ENCODE peak calls at places on chromosomes 1 and 21, in four cellular contexts. One of them, this sample, is unnamed.
A peak's percentile ranks its signal among the peaks of the same experiment; 100 is the strongest.

GRCh38 chr1:197180252-197180878 is 33.9 kb upstream of the ASPM start:
- DNase-seq in A549: peak; percentile 33
- DNase-seq in K562: peak; percentile 44
- DNase-seq in IMR-90: peak; percentile 92
- DNase-seq in this sample: no peak

GRCh38 chr1:100556181-100556580 is 18.2 kb downstream of the GPR88 start:
- DNase-seq in A549: no peak
- DNase-seq in IMR-90: no peak
- DNase-seq in K562: no peak
- DNase-seq in this sample: no peak

GRCh38 chr1:73639494-73639893 is 558.5 kb downstream of the LRRIQ3 start:
- DNase-seq in A549: no peak
- DNase-seq in K562: no peak
- DNase-seq in IMR-90: no peak
- DNase-seq in this sample: no peak

GRCh38 chr21:15617968-15618367 is 111.8 kb upstream of the USP25 start:
- DNase-seq in A549: no peak
- DNase-seq in K562: no peak
- DNase-seq in IMR-90: peak; percentile 21
- DNase-seq in this sample: no peak

GRCh38 chr21:41778974-41779600 is 12.2 kb upstream of the RIPK4 start:
- DNase-seq in K562: no peak
- DNase-seq in IMR-90: no peak
- DNase-seq in A549: no peak
- DNase-seq in this sample: no peak

GRCh38 chr1:53896673-53897229 is 2.8 kb downstream of the DIO1 start:
- DNase-seq in K562: no peak
- DNase-seq in A549: no peak
- DNase-seq in IMR-90: peak; percentile 87
- DNase-seq in this sample: no peak

GRCh38 chr1:16163882-16164820 is 8.3 kb upstream of the EPHA2 start:
- DNase-seq in IMR-90: peak; percentile 100
- DNase-seq in K562: peak; percentile 92
- DNase-seq in A549: peak; percentile 80
- DNase-seq in this sample: no peak

GRCh38 chr1:55304306-55304705 is 89.1 kb upstream of the USP24 start:
- DNase-seq in IMR-90: no peak
- DNase-seq in A549: no peak
- DNase-seq in K562: no peak
- DNase-seq in this sample: no peak

GRCh38 chr1:50705041-50705440 is 255.0 kb downstream of the FAF1 start:
- DNase-seq in K562: no peak
- DNase-seq in A549: no peak
- DNase-seq in IMR-90: peak; percentile 13
- DNase-seq in this sample: no peak

GRCh38 chr1:10504259-10504658 is 29.5 kb downstream of the PEX14 start:
- DNase-seq in K562: no peak
- DNase-seq in A549: no peak
- DNase-seq in IMR-90: no peak
- DNase-seq in this sample: no peak

GRCh38 chr1:38175062-38175461 is 128.5 kb upstream of the POU3F1 start:
- DNase-seq in K562: no peak
- DNase-seq in A549: no peak
- DNase-seq in IMR-90: no peak
- DNase-seq in this sample: no peak

GRCh38 chr1:206854401-206855129 is 10.9 kb upstream of the IL20 start:
- DNase-seq in K562: no peak
- DNase-seq in A549: no peak
- DNase-seq in IMR-90: peak; percentile 10
- DNase-seq in this sample: no peak
- TF ChIP-seq BHLHE40 in K562: no peak
- TF ChIP-seq BHLHE40 in A549: no peak
- TF ChIP-seq BHLHE40 in IMR-90: no peak
- TF ChIP-seq BHLHE40 in this sample: no peak

GRCh38 chr1:108813326-108813725 is 43.6 kb downstream of the AKNAD1 start:
- DNase-seq in IMR-90: no peak
- DNase-seq in A549: no peak
- DNase-seq in K562: no peak
- DNase-seq in this sample: no peak
- TF ChIP-seq ELK1 in IMR-90: no peak
- TF ChIP-seq ELK1 in A549: no peak
- TF ChIP-seq ELK1 in K562: no peak
- TF ChIP-seq ELK1 in this sample: no peak

GRCh38 chr1:224697888-224698450 is 81.9 kb downstream of the CNIH3 start:
- DNase-seq in K562: no peak
- DNase-seq in A549: no peak
- DNase-seq in IMR-90: no peak
- DNase-seq in this sample: no peak

GRCh38 chr1:224704409-224704735 is 88.3 kb downstream of the CNIH3 start:
- DNase-seq in A549: no peak
- DNase-seq in IMR-90: no peak
- DNase-seq in K562: no peak
- DNase-seq in this sample: no peak

GRCh38 chr1:224703702-224704408 is 87.7 kb downstream of the CNIH3 start:
- DNase-seq in K562: no peak
- DNase-seq in A549: no peak
- DNase-seq in IMR-90: no peak
- DNase-seq in this sample: no peak

GRCh38 chr1:224696891-224697765 is 81.0 kb downstream of the CNIH3 start:
- DNase-seq in A549: no peak
- DNase-seq in IMR-90: peak; percentile 81
- DNase-seq in K562: no peak
- DNase-seq in this sample: no peak

GRCh38 chr1:224700915-224701531 is 84.9 kb downstream of the CNIH3 start:
- DNase-seq in A549: peak; percentile 17
- DNase-seq in IMR-90: peak; percentile 7
- DNase-seq in K562: peak; percentile 67
- DNase-seq in this sample: peak; percentile 9
- TF ChIP-seq BHLHE40 in A549: no peak
- TF ChIP-seq BHLHE40 in IMR-90: no peak
- TF ChIP-seq BHLHE40 in K562: no peak
- TF ChIP-seq BHLHE40 in this sample: no peak

GRCh38 chr1:234976880-234977680 is 151.6 kb downstream of the TOMM20 start:
- DNase-seq in K562: no peak
- DNase-seq in A549: no peak
- DNase-seq in IMR-90: no peak
- DNase-seq in this sample: no peak

GRCh38 chr1:234979316-234980223 is 149.1 kb downstream of the TOMM20 start:
- DNase-seq in A549: no peak
- DNase-seq in K562: no peak
- DNase-seq in IMR-90: no peak
- DNase-seq in this sample: no peak

GRCh38 chr1:234980224-234980656 is 148.4 kb downstream of the TOMM20 start:
- DNase-seq in IMR-90: no peak
- DNase-seq in K562: no peak
- DNase-seq in A549: no peak
- DNase-seq in this sample: no peak

GRCh38 chr1:234977891-234978396 is 150.7 kb downstream of the TOMM20 start:
- DNase-seq in A549: no peak
- DNase-seq in K562: no peak
- DNase-seq in IMR-90: no peak
- DNase-seq in this sample: no peak

DNA sequence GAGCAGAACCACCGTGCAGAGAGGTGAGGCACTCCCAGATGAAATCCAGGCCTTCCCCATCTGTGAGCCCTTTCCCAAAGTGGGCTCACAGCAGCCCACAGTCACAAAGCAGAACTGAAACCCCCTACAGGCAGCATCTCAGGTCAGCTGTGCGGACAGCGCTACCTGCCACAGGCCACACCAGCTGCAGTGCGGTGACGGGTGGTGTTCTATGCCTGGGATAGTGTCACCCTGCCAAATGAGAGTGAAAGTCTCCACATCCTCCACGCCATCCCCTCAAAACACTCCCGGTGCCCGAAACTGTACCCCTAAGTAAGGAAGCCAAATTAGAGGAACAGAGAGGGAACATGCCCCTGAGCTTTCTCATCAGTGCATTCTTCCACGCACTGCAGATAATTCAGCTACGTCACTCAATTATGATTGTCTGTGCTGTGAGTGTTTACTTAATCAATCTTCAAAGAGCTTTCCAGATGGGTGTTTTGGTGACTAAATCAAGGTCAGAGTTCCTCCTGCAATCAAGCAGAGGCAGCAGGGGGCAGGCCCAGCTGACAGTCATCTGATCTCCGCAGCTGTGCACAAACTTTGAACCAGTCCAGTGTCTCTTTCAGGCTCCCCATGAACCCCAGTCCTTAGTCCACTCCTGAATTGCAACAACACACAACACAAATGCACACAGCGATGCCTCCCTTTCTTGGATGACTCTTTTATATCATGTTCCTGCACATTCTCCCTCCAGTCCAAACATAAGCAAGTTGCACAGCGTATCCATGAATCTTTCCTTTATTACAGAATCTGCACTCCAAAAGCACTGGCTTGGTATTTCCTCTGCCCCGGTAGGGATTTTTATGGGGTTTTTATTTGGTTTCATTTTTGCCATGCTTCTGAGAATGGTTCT is 150.0 kb downstream of the TOMM20 start:
- DNase-seq in K562: peak; percentile 60
- DNase-seq in A549: no peak
- DNase-seq in IMR-90: peak; percentile 93
- DNase-seq in this sample: peak; percentile 94
- TF ChIP-seq ELK1 in K562: no peak
- TF ChIP-seq ELK1 in A549: no peak
- TF ChIP-seq ELK1 in IMR-90: no peak
- TF ChIP-seq ELK1 in this sample: no peak

GRCh38 chr1:6134741-6135510 is 45.2 kb downstream of the CHD5 start:
- DNase-seq in A549: no peak
- DNase-seq in K562: no peak
- DNase-seq in IMR-90: no peak
- DNase-seq in this sample: no peak
- TF ChIP-seq BHLHE40 in A549: no peak
- TF ChIP-seq BHLHE40 in K562: no peak
- TF ChIP-seq BHLHE40 in IMR-90: no peak
- TF ChIP-seq BHLHE40 in this sample: no peak

GRCh38 chr1:42934111-42934510 is 24.6 kb downstream of the SLC2A1 start:
- DNase-seq in A549: no peak
- DNase-seq in IMR-90: no peak
- DNase-seq in K562: no peak
- DNase-seq in this sample: no peak
- TF ChIP-seq ELK1 in A549: no peak
- TF ChIP-seq ELK1 in IMR-90: no peak
- TF ChIP-seq ELK1 in K562: no peak
- TF ChIP-seq ELK1 in this sample: no peak

GRCh38 chr1:47183308-47184089 is 6.3 kb downstream of the PDZK1IP1 start:
- DNase-seq in K562: peak; percentile 17
- DNase-seq in IMR-90: no peak
- DNase-seq in A549: no peak
- DNase-seq in this sample: no peak

GRCh38 chr1:47181955-47182680 is 7.7 kb downstream of the PDZK1IP1 start:
- DNase-seq in K562: peak; percentile 79
- DNase-seq in A549: no peak
- DNase-seq in IMR-90: peak; percentile 33
- DNase-seq in this sample: no peak

GRCh38 chr1:47184771-47185677 is 4.8 kb downstream of the PDZK1IP1 start:
- DNase-seq in IMR-90: no peak
- DNase-seq in A549: no peak
- DNase-seq in K562: no peak
- DNase-seq in this sample: no peak

GRCh38 chr1:47182681-47183235 is 7.1 kb downstream of the PDZK1IP1 start:
- DNase-seq in IMR-90: no peak
- DNase-seq in K562: no peak
- DNase-seq in A549: no peak
- DNase-seq in this sample: no peak

DNA sequence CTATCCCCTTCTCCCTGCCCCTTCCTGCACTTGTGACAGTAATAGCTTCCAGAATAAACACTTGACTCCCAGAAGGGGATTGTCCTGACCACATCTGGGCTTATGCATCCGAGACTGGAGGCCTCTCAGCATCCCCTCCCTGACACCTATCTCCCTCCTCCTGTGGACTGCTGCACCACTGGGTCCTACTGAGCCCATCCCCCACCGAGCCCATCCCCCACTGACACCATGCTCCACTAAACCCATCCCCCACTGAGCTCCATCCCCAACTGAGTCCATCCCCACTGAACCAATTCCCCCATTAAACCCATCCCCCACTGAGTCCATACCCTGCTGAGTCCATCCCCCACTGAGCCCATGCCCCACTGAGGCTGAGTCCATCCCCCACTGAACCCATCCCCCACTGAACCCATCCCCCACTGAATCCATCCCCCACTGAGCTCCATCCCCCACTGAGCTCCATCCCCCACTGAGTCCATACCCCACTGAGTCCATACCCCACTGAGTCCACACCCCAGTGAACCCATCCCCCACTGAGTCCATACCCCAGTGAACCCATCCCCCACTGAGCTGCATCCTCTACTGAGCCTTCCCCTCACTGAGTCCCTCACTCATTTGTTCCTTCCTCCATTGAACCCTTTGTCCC is 5.6 kb downstream of the PDZK1IP1 start:
- DNase-seq in IMR-90: no peak
- DNase-seq in K562: peak; percentile 46
- DNase-seq in A549: no peak
- DNase-seq in this sample: no peak
- TF ChIP-seq BHLHE40 in IMR-90: no peak
- TF ChIP-seq BHLHE40 in K562: no peak
- TF ChIP-seq BHLHE40 in A549: no peak
- TF ChIP-seq BHLHE40 in this sample: no peak

GRCh38 chr1:12177999-12178441 is 11.2 kb downstream of the TNFRSF1B start:
- DNase-seq in IMR-90: peak; percentile 93
- DNase-seq in A549: no peak
- DNase-seq in K562: no peak
- DNase-seq in this sample: no peak
- TF ChIP-seq ELK1 in IMR-90: no peak
- TF ChIP-seq ELK1 in A549: no peak
- TF ChIP-seq ELK1 in K562: no peak
- TF ChIP-seq ELK1 in this sample: no peak

GRCh38 chr1:8154621-8155052 is 128.5 kb upstream of the ERRFI1 start:
- DNase-seq in IMR-90: peak; percentile 74
- DNase-seq in A549: peak; percentile 36
- DNase-seq in K562: no peak
- DNase-seq in this sample: no peak
- TF ChIP-seq BHLHE40 in IMR-90: no peak
- TF ChIP-seq BHLHE40 in A549: no peak
- TF ChIP-seq BHLHE40 in K562: no peak
- TF ChIP-seq BHLHE40 in this sample: no peak

GRCh38 chr1:2530501-2531361 is 668 bp upstream of the HES5 start:
- DNase-seq in K562: no peak
- DNase-seq in IMR-90: no peak
- DNase-seq in A549: no peak
- DNase-seq in this sample: no peak
- TF ChIP-seq ELK1 in K562: no peak
- TF ChIP-seq ELK1 in IMR-90: no peak
- TF ChIP-seq ELK1 in A549: no peak
- TF ChIP-seq ELK1 in this sample: no peak

This sample was measured in GM12878.